ENCODE peak calls at places on chromosomes 4 and X, in eight cellular contexts. S is naive B cell; C is stimulated activated naive CD8-positive, alpha-beta T cell treated with anti-CD3 and anti-CD28 coated beads, Interleukin-15, Interleukin-2, amounts not matched to agents 100 U/mL and 50 U/mL, for 24 hours; R is left ventricle myocardium superior; U is stromal cell of bone marrow; E is activated T-helper 1 cell treated with anti-CD3 and anti-CD28 coated beads, Interleukin-12 subunit alpha, Interleukin-12 subunit beta, Interleukin-2, Interleukin-4 antibody, amounts not matched to agents 30 ng/mL and 10 ng/mL and 1 ng/mL, durations not matched to agents 14 hours and 24 hours and 36 hours; I is heart right ventricle; Q is MV-4-11. T is an unnamed sample.

GRCh38 chrX:149121526-149121925 is 383.6 kb downstream of the IDS start:
- DNase-seq in S (no peak), C (no peak), R (no peak), U (no peak), E (no peak), I (no peak), Q (no peak), T (no peak)

GRCh38 chrX:47226531-47227333 is 6.1 kb upstream of the USP11 start:
- DNase-seq in S (no peak), C (no peak), R (no peak), U (no peak), E (no peak), I (no peak), Q (no peak), T (no peak)

GRCh38 chr4:90069151-90069550 is 58.0 kb upstream of the CCSER1 start:
- DNase-seq in S (no peak), C (no peak), R (no peak), U (no peak), E (no peak), I (no peak), Q (no peak), T (no peak)

GRCh38 chrX:120769576-120770341 is 105.9 kb downstream of the CT47B1 start:
- DNase-seq in S (peak), C (no peak), R (no peak), U (peak), E (no peak), I (peak), Q (peak), T (peak)

GRCh38 chr4:76539979-76540378 is 105.0 kb downstream of the SHROOM3 start:
- DNase-seq in S (no peak), C (no peak), R (no peak), U (no peak), E (no peak), I (no peak), Q (no peak), T (no peak)

GRCh38 chr4:52947691-52948397 is 85.7 kb downstream of the RASL11B start:
- DNase-seq in S (no peak), C (no peak), R (no peak), U (no peak), E (no peak), I (no peak), Q (no peak), T (no peak)

GRCh38 chrX:41472231-41472815 is 25.2 kb downstream of the NYX start:
- DNase-seq in S (no peak), C (no peak), R (no peak), U (no peak), E (no peak), I (no peak), Q (no peak), T (no peak)

GRCh38 chrX:106481341-106481740 is 130.4 kb upstream of the RADX start:
- DNase-seq in S (peak), C (peak), R (no peak), U (peak), E (no peak), I (peak), Q (peak), T (peak)

GRCh38 chrX:119147486-119147885 is 19.9 kb upstream of the KIAA1210 start:
- DNase-seq in S (no peak), C (no peak), R (no peak), U (no peak), E (no peak), I (no peak), Q (no peak), T (no peak)

GRCh38 chr4:168124008-168124641 is 31.8 kb downstream of the ANXA10 start:
- DNase-seq in S (no peak), C (no peak), R (no peak), U (peak), E (no peak), I (no peak), Q (no peak), T (peak)